ENCODE peak calls at places on chromosome 21, in five cellular contexts. S is mesendoderm, K is B cell, E is Right ventricle myocardium superior, D is endothelial cell. T is an unnamed sample.

GRCh38 chr21:38311765-38312164 is 55.0 kb downstream of the KCNJ15 start:
- DNase-seq in S (no peak), K (no peak), E (no peak), D (no peak), T (no peak)

GRCh38 chr21:36980280-36981048 is 14.0 kb upstream of the HLCS start:
- DNase-seq in S (no peak), K (no peak), E (no peak), D (peak; percentile 38), T (no peak)

GRCh38 chr21:46297311-46298082 is 11.4 kb downstream of the YBEY start:
- DNase-seq in S (peak; percentile 43), K (no peak), E (peak; percentile 56), D (peak; percentile 33), T (no peak)

GRCh38 chr21:42677339-42678117 is 24.1 kb downstream of the PDE9A start:
- DNase-seq in S (no peak), K (no peak), E (no peak), D (no peak), T (no peak)

GRCh38 chr21:35232545-35233176 is 183.6 kb upstream of the RUNX1 start:
- DNase-seq in S (peak; percentile 71), K (no peak), E (no peak), D (no peak), T (no peak)

GRCh38 chr21:44773291-44773932 is 28.2 kb downstream of the UBE2G2 start:
- DNase-seq in S (peak; percentile 78), K (no peak), E (no peak), D (no peak), T (no peak)

GRCh38 chr21:44911384-44912157 is 9.1 kb downstream of the ITGB2 start:
- DNase-seq in S (no peak), K (no peak), E (peak; percentile 90), D (no peak), T (peak; percentile 59)

GRCh38 chr21:34037446-34037845 is 35.9 kb upstream of the MRPS6 start:
- DNase-seq in S (no peak), K (no peak), E (no peak), D (no peak), T (no peak)

GRCh38 chr21:24824209-24824608 is 783.1 kb downstream of the MRPL39 start:
- DNase-seq in S (no peak), K (no peak), E (no peak), D (no peak), T (no peak)

GRCh38 chr21:33042812-33043211 is 17.1 kb downstream of the OLIG2 start:
- DNase-seq in S (no peak), K (no peak), E (no peak), D (no peak), T (no peak)

GRCh38 chr21:37087188-37087587 is 14.1 kb downstream of the TTC3 start:
- DNase-seq in S (peak; percentile 8), K (no peak), E (no peak), D (no peak), T (no peak)

GRCh38 chr21:43209575-43210453 is 41.0 kb downstream of the CRYAA start:
- DNase-seq in S (no peak), K (peak; percentile 28), E (peak; percentile 36), D (no peak), T (no peak)

GRCh38 chr21:32886339-32886738 is 114.8 kb upstream of the PAXBP1 start:
- DNase-seq in S (no peak), K (no peak), E (no peak), D (no peak), T (no peak)

GRCh38 chr21:15534450-15534886 is 195.3 kb upstream of the USP25 start:
- DNase-seq in S (no peak), K (no peak), E (no peak), D (no peak), T (no peak)

GRCh38 chr21:26077523-26077922 is 93.0 kb downstream of the APP start:
- DNase-seq in S (no peak), K (no peak), E (no peak), D (no peak), T (no peak)

GRCh38 chr21:42545317-42545716 is 31.7 kb downstream of the SLC37A1 start:
- DNase-seq in S (no peak), K (no peak), E (no peak), D (no peak), T (no peak)

GRCh38 chr21:19181604-19182140 is 778.1 kb upstream of the TMPRSS15 start:
- DNase-seq in S (no peak), K (no peak), E (no peak), D (no peak), T (no peak)

GRCh38 chr21:44867999-44868700 is 5.3 kb downstream of the PTTG1IP start:
- DNase-seq in S (no peak), K (no peak), E (peak; percentile 39), D (no peak), T (no peak)

GRCh38 chr21:29305561-29305960 is 6.8 kb downstream of the BACH1 start:
- DNase-seq in S (no peak), K (no peak), E (no peak), D (no peak), T (no peak)

T was measured in GM13976.